ENCODE peak calls at places on chromosomes 16 and 17, in ten cellular contexts. One of them, this sample, is unnamed. For H3K4me1, the result is how much of the 10 kb centered on the place peaks cover.

GRCh38 chr17:44079877-44080821 is 9.6 kb downstream of the G6PC3 start:
- DNase-seq in endodermal cell: peak
- DNase-seq in cardiac muscle cell: no peak
- DNase-seq in IMR-90: no peak
- DNase-seq in A673: no peak
- DNase-seq in neural progenitor cell: no peak
- DNase-seq in H1: no peak
- DNase-seq in ascending aorta: no peak
- DNase-seq in GM23248: no peak
- DNase-seq in body of pancreas: no peak
- DNase-seq in this sample: no peak

GRCh38 chr17:17987187-17987896 is 14.7 kb downstream of the DRC3 start:
- DNase-seq in endodermal cell: peak
- DNase-seq in cardiac muscle cell: no peak
- DNase-seq in IMR-90: no peak
- DNase-seq in A673: no peak
- DNase-seq in neural progenitor cell: no peak
- DNase-seq in H1: no peak
- DNase-seq in ascending aorta: no peak
- DNase-seq in GM23248: no peak
- DNase-seq in body of pancreas: no peak
- DNase-seq in this sample: no peak

GRCh38 chr16:11155284-11155806 is 100.7 kb downstream of the SOCS1 start:
- DNase-seq in endodermal cell: no peak
- DNase-seq in cardiac muscle cell: no peak
- DNase-seq in IMR-90: peak
- DNase-seq in A673: no peak
- DNase-seq in neural progenitor cell: no peak
- DNase-seq in H1: no peak
- DNase-seq in ascending aorta: no peak
- DNase-seq in GM23248: peak
- DNase-seq in body of pancreas: no peak
- DNase-seq in this sample: no peak

GRCh38 chr17:17591408-17592265 is at the start of gene PEMT:
- DNase-seq in endodermal cell: peak
- DNase-seq in cardiac muscle cell: peak
- DNase-seq in IMR-90: peak
- DNase-seq in A673: peak
- DNase-seq in neural progenitor cell: peak
- DNase-seq in H1: peak
- DNase-seq in ascending aorta: peak
- DNase-seq in GM23248: peak
- DNase-seq in body of pancreas: peak
- DNase-seq in this sample: peak

GRCh38 chr17:73434154-73434553 is 122.4 kb upstream of the CDC42EP4 start:
- DNase-seq in endodermal cell: no peak
- DNase-seq in cardiac muscle cell: no peak
- DNase-seq in IMR-90: no peak
- DNase-seq in A673: no peak
- DNase-seq in neural progenitor cell: no peak
- DNase-seq in H1: no peak
- DNase-seq in ascending aorta: no peak
- DNase-seq in GM23248: no peak
- DNase-seq in body of pancreas: no peak
- DNase-seq in this sample: no peak

GRCh38 chr17:66904760-66905637 is 59.5 kb upstream of the CACNG4 start:
- DNase-seq in endodermal cell: no peak
- DNase-seq in cardiac muscle cell: peak
- DNase-seq in IMR-90: peak
- DNase-seq in A673: peak
- DNase-seq in neural progenitor cell: no peak
- DNase-seq in H1: no peak
- DNase-seq in ascending aorta: no peak
- DNase-seq in GM23248: peak
- DNase-seq in body of pancreas: peak
- DNase-seq in this sample: peak

GRCh38 chr16:4664538-4665418 is 28.6 kb upstream of the NUDT16L1 start:
- DNase-seq in endodermal cell: no peak
- DNase-seq in cardiac muscle cell: no peak
- DNase-seq in IMR-90: no peak
- DNase-seq in A673: no peak
- DNase-seq in neural progenitor cell: no peak
- DNase-seq in H1: no peak
- DNase-seq in ascending aorta: no peak
- DNase-seq in GM23248: no peak
- DNase-seq in body of pancreas: no peak
- DNase-seq in this sample: no peak

GRCh38 chr17:2487306-2487705 is 24.4 kb downstream of the METTL16 start:
- DNase-seq in endodermal cell: no peak
- DNase-seq in cardiac muscle cell: no peak
- DNase-seq in IMR-90: no peak
- DNase-seq in A673: no peak
- DNase-seq in neural progenitor cell: no peak
- DNase-seq in H1: no peak
- DNase-seq in ascending aorta: no peak
- DNase-seq in GM23248: no peak
- DNase-seq in body of pancreas: no peak
- DNase-seq in this sample: no peak

GRCh38 chr17:5565808-5566207 is 18.5 kb downstream of the NLRP1 start:
- DNase-seq in endodermal cell: no peak
- DNase-seq in cardiac muscle cell: no peak
- DNase-seq in IMR-90: no peak
- DNase-seq in A673: no peak
- DNase-seq in neural progenitor cell: no peak
- DNase-seq in H1: no peak
- DNase-seq in ascending aorta: no peak
- DNase-seq in GM23248: no peak
- DNase-seq in body of pancreas: no peak
- DNase-seq in this sample: no peak

GRCh38 chr17:57985675-57985974 is 2.4 kb downstream of the VEZF1 start:
- DNase-seq in endodermal cell: no peak
- DNase-seq in cardiac muscle cell: no peak
- DNase-seq in IMR-90: peak
- DNase-seq in A673: peak
- DNase-seq in neural progenitor cell: no peak
- DNase-seq in H1: no peak
- DNase-seq in ascending aorta: no peak
- DNase-seq in GM23248: peak
- DNase-seq in body of pancreas: no peak
- DNase-seq in this sample: no peak

GRCh38 chr17:70172921-70173320 is 3.6 kb downstream of the KCNJ2 start:
- DNase-seq in endodermal cell: no peak
- DNase-seq in cardiac muscle cell: no peak
- DNase-seq in IMR-90: no peak
- DNase-seq in A673: no peak
- DNase-seq in neural progenitor cell: no peak
- DNase-seq in H1: no peak
- DNase-seq in ascending aorta: no peak
- DNase-seq in GM23248: peak
- DNase-seq in body of pancreas: no peak
- DNase-seq in this sample: no peak

GRCh38 chr16:78748471-78748929 is 649.0 kb downstream of the WWOX start:
- DNase-seq in endodermal cell: no peak
- DNase-seq in cardiac muscle cell: no peak
- DNase-seq in IMR-90: no peak
- DNase-seq in A673: no peak
- DNase-seq in neural progenitor cell: no peak
- DNase-seq in H1: no peak
- DNase-seq in ascending aorta: no peak
- DNase-seq in GM23248: no peak
- DNase-seq in body of pancreas: no peak
- DNase-seq in this sample: no peak

GRCh38 chr16:62445909-62446308 is 409.7 kb upstream of the CDH8 start:
- DNase-seq in endodermal cell: no peak
- DNase-seq in cardiac muscle cell: no peak
- DNase-seq in IMR-90: no peak
- DNase-seq in A673: no peak
- DNase-seq in neural progenitor cell: no peak
- DNase-seq in H1: no peak
- DNase-seq in ascending aorta: no peak
- DNase-seq in GM23248: no peak
- DNase-seq in body of pancreas: no peak
- DNase-seq in this sample: no peak

GRCh38 chr16:50699345-50700159 is 6.1 kb downstream of the NOD2 start:
- DNase-seq in endodermal cell: no peak
- DNase-seq in cardiac muscle cell: no peak
- DNase-seq in IMR-90: peak
- DNase-seq in A673: no peak
- DNase-seq in neural progenitor cell: no peak
- DNase-seq in H1: no peak
- DNase-seq in ascending aorta: no peak
- DNase-seq in GM23248: peak
- DNase-seq in body of pancreas: no peak
- DNase-seq in this sample: no peak

GRCh38 chr17:2181206-2181983 is 122.2 kb downstream of the SMG6 start:
- DNase-seq in endodermal cell: no peak
- DNase-seq in cardiac muscle cell: peak
- DNase-seq in IMR-90: peak
- DNase-seq in A673: no peak
- DNase-seq in neural progenitor cell: peak
- DNase-seq in H1: no peak
- DNase-seq in ascending aorta: peak
- DNase-seq in GM23248: peak
- DNase-seq in body of pancreas: peak
- DNase-seq in this sample: peak

GRCh38 chr17:61058066-61058465 is 341.6 kb upstream of the TBX2 start:
- DNase-seq in endodermal cell: no peak
- DNase-seq in cardiac muscle cell: no peak
- DNase-seq in IMR-90: no peak
- DNase-seq in A673: no peak
- DNase-seq in neural progenitor cell: no peak
- DNase-seq in H1: no peak
- DNase-seq in ascending aorta: no peak
- DNase-seq in GM23248: no peak
- DNase-seq in body of pancreas: no peak
- DNase-seq in this sample: no peak

GRCh38 chr16:88653606-88654362 is 2.9 kb upstream of the CYBA start:
- DNase-seq in endodermal cell: no peak
- DNase-seq in cardiac muscle cell: no peak
- DNase-seq in IMR-90: no peak
- DNase-seq in A673: no peak
- DNase-seq in neural progenitor cell: no peak
- DNase-seq in H1: no peak
- DNase-seq in ascending aorta: no peak
- DNase-seq in GM23248: no peak
- DNase-seq in body of pancreas: no peak
- DNase-seq in this sample: peak

GRCh38 chr17:82862758-82863645 is 23.2 kb upstream of the ZNF750 start:
- DNase-seq in endodermal cell: no peak
- DNase-seq in cardiac muscle cell: no peak
- DNase-seq in IMR-90: no peak
- DNase-seq in A673: no peak
- DNase-seq in neural progenitor cell: peak
- DNase-seq in H1: no peak
- DNase-seq in ascending aorta: no peak
- DNase-seq in GM23248: no peak
- DNase-seq in body of pancreas: no peak
- DNase-seq in this sample: peak
- H3K4me3 ChIP-seq in endodermal cell: no peak
- H3K4me3 ChIP-seq in cardiac muscle cell: no peak
- H3K4me3 ChIP-seq in IMR-90: no peak
- H3K4me3 ChIP-seq in A673: no peak
- H3K4me3 ChIP-seq in neural progenitor cell: no peak
- H3K4me3 ChIP-seq in H1: no peak
- H3K4me3 ChIP-seq in ascending aorta: no peak
- H3K4me3 ChIP-seq in GM23248: no peak
- H3K4me3 ChIP-seq in body of pancreas: no peak
- H3K4me3 ChIP-seq in this sample: no peak

DNA sequence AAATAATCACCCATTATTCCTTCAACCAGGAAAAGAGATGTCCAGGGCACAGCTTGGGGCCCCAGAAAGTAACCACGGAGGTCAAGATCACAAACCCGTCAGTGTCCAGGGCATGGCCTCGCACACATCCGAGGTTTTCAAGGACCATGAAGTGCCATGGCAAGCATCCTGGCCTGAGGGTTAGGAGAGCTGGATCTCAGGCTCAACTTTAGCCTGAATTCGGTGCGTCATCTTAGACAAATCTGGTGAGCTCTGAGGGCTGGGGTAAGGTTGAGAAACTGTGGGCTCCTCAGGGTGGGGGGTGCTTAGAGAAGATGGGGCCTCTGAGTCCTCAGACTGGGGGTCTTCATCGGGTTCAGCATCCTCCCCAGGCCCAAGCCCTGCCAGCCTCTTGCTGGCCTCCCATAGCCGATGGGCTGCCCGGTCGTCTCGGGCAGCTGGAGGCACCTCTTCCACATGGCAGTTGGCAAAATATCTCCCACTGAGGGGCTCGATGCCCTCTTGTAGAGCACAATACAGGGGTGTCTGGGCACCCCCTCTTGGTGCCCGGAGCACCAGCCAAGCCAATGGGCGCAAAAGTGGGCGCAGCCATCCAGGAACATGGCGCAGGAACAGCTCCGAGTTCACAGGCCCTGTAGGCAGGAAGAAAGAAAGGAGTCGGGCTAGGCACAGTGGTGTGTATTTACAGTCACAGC is 875 bp upstream of the FLOT2 start:
- DNase-seq in endodermal cell: peak
- DNase-seq in cardiac muscle cell: no peak
- DNase-seq in IMR-90: no peak
- DNase-seq in A673: no peak
- DNase-seq in neural progenitor cell: no peak
- DNase-seq in H1: no peak
- DNase-seq in ascending aorta: peak
- DNase-seq in GM23248: no peak
- DNase-seq in body of pancreas: no peak
- DNase-seq in this sample: no peak
- H3K4me1 ChIP-seq in endodermal cell: under half
- H3K4me1 ChIP-seq in cardiac muscle cell: under half
- H3K4me1 ChIP-seq in IMR-90: under half
- H3K4me1 ChIP-seq in A673: under half
- H3K4me1 ChIP-seq in neural progenitor cell: under half
- H3K4me1 ChIP-seq in H1: under half
- H3K4me1 ChIP-seq in ascending aorta: under half
- H3K4me1 ChIP-seq in GM23248: under half
- H3K4me1 ChIP-seq in body of pancreas: half or more
- H3K4me1 ChIP-seq in this sample: under half

DNA sequence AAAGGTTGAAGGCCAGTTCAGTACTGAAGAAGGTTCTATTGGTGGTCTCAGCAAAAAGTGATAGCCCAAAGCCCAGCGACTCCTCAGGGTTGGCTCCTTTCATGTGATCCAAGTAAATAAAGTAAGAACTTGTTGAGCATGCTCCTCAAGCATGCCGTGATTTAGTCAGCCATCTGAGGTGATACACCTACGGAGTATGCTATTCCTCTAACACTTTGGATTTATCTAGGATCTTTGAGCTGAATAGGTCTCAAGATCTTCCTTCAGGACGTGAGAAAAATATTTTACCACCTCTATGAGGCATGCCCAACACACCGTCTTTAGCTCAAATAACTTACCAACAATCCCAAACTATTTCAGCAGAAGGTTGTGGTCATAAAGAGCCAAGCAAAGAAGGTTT is 153.3 kb upstream of the CORO6 start:
- DNase-seq in endodermal cell: no peak
- DNase-seq in cardiac muscle cell: no peak
- DNase-seq in IMR-90: no peak
- DNase-seq in A673: no peak
- DNase-seq in neural progenitor cell: no peak
- DNase-seq in H1: no peak
- DNase-seq in ascending aorta: no peak
- DNase-seq in GM23248: no peak
- DNase-seq in body of pancreas: no peak
- DNase-seq in this sample: no peak
- H3K27ac ChIP-seq in endodermal cell: no peak
- H3K27ac ChIP-seq in cardiac muscle cell: no peak
- H3K27ac ChIP-seq in IMR-90: no peak
- H3K27ac ChIP-seq in A673: no peak
- H3K27ac ChIP-seq in neural progenitor cell: no peak
- H3K27ac ChIP-seq in H1: no peak
- H3K27ac ChIP-seq in ascending aorta: no peak
- H3K27ac ChIP-seq in GM23248: no peak
- H3K27ac ChIP-seq in body of pancreas: no peak
- H3K27ac ChIP-seq in this sample: no peak

GRCh38 chr17:75846701-75847594 is 2.7 kb upstream of the UNC13D start:
- DNase-seq in endodermal cell: no peak
- DNase-seq in cardiac muscle cell: peak
- DNase-seq in IMR-90: no peak
- DNase-seq in A673: no peak
- DNase-seq in neural progenitor cell: no peak
- DNase-seq in H1: no peak
- DNase-seq in ascending aorta: no peak
- DNase-seq in GM23248: no peak
- DNase-seq in body of pancreas: peak
- DNase-seq in this sample: peak
- H3K4me3 ChIP-seq in endodermal cell: no peak
- H3K4me3 ChIP-seq in cardiac muscle cell: no peak
- H3K4me3 ChIP-seq in IMR-90: no peak
- H3K4me3 ChIP-seq in A673: no peak
- H3K4me3 ChIP-seq in neural progenitor cell: no peak
- H3K4me3 ChIP-seq in H1: no peak
- H3K4me3 ChIP-seq in ascending aorta: no peak
- H3K4me3 ChIP-seq in GM23248: no peak
- H3K4me3 ChIP-seq in body of pancreas: no peak
- H3K4me3 ChIP-seq in this sample: no peak